ENCODE peak calls at places on chromosomes 11 and 22, in six cellular contexts. One of them, this sample, is unnamed.
A peak's percentile ranks its signal among the peaks of the same experiment; 100 is the strongest.

GRCh38 chr11:10892250-10892649 is 34.4 kb upstream of the ZBED5 start:
- DNase-seq in stimulated activated CD4-positive, alpha-beta T cell treated with anti-CD3 and anti-CD28 coated beads, Interleukin-1b, Interleukin-23, amount 100 ng/mL, for 48 hours: no peak
- DNase-seq in NCI-H460: no peak
- DNase-seq in CD4-positive, alpha-beta memory T cell: no peak
- DNase-seq in GM10248: no peak
- DNase-seq in lower leg skin: no peak
- DNase-seq in this sample: no peak

GRCh38 chr11:63609536-63609935 is 4.7 kb downstream of the PLAAT3 start:
- DNase-seq in GM10248: no peak
- DNase-seq in CD4-positive, alpha-beta memory T cell: no peak
- DNase-seq in NCI-H460: no peak
- DNase-seq in stimulated activated CD4-positive, alpha-beta T cell treated with anti-CD3 and anti-CD28 coated beads, Interleukin-1b, Interleukin-23, amount 100 ng/mL, for 48 hours: no peak
- DNase-seq in lower leg skin: no peak
- DNase-seq in this sample: no peak

GRCh38 chr11:61384271-61385242 is 7.8 kb upstream of the TMEM216 start:
- DNase-seq in NCI-H460: no peak
- DNase-seq in stimulated activated CD4-positive, alpha-beta T cell treated with anti-CD3 and anti-CD28 coated beads, Interleukin-1b, Interleukin-23, amount 100 ng/mL, for 48 hours: no peak
- DNase-seq in GM10248: no peak
- DNase-seq in lower leg skin: no peak
- DNase-seq in CD4-positive, alpha-beta memory T cell: no peak
- DNase-seq in this sample: no peak

GRCh38 chr11:94876645-94877445 is 96.5 kb downstream of the CWC15 start:
- DNase-seq in CD4-positive, alpha-beta memory T cell: no peak
- DNase-seq in GM10248: peak; percentile 79
- DNase-seq in stimulated activated CD4-positive, alpha-beta T cell treated with anti-CD3 and anti-CD28 coated beads, Interleukin-1b, Interleukin-23, amount 100 ng/mL, for 48 hours: peak; percentile 79
- DNase-seq in lower leg skin: peak; percentile 69
- DNase-seq in NCI-H460: peak; percentile 60
- DNase-seq in this sample: peak; percentile 72

GRCh38 chr11:27367881-27368280 is 4.9 kb upstream of the CCDC34 start:
- DNase-seq in stimulated activated CD4-positive, alpha-beta T cell treated with anti-CD3 and anti-CD28 coated beads, Interleukin-1b, Interleukin-23, amount 100 ng/mL, for 48 hours: no peak
- DNase-seq in CD4-positive, alpha-beta memory T cell: no peak
- DNase-seq in lower leg skin: no peak
- DNase-seq in NCI-H460: no peak
- DNase-seq in GM10248: no peak
- DNase-seq in this sample: no peak

GRCh38 chr11:123526027-123526805 is 96.1 kb downstream of the GRAMD1B start:
- DNase-seq in stimulated activated CD4-positive, alpha-beta T cell treated with anti-CD3 and anti-CD28 coated beads, Interleukin-1b, Interleukin-23, amount 100 ng/mL, for 48 hours: no peak
- DNase-seq in NCI-H460: no peak
- DNase-seq in CD4-positive, alpha-beta memory T cell: no peak
- DNase-seq in lower leg skin: no peak
- DNase-seq in GM10248: no peak
- DNase-seq in this sample: no peak

GRCh38 chr11:110130642-110131238 is 37.5 kb downstream of the ZC3H12C start:
- DNase-seq in lower leg skin: no peak
- DNase-seq in CD4-positive, alpha-beta memory T cell: no peak
- DNase-seq in stimulated activated CD4-positive, alpha-beta T cell treated with anti-CD3 and anti-CD28 coated beads, Interleukin-1b, Interleukin-23, amount 100 ng/mL, for 48 hours: no peak
- DNase-seq in GM10248: no peak
- DNase-seq in NCI-H460: no peak
- DNase-seq in this sample: no peak

GRCh38 chr11:91822805-91823204 is 401.8 kb upstream of the FAT3 start:
- DNase-seq in NCI-H460: no peak
- DNase-seq in CD4-positive, alpha-beta memory T cell: no peak
- DNase-seq in GM10248: no peak
- DNase-seq in lower leg skin: no peak
- DNase-seq in stimulated activated CD4-positive, alpha-beta T cell treated with anti-CD3 and anti-CD28 coated beads, Interleukin-1b, Interleukin-23, amount 100 ng/mL, for 48 hours: no peak
- DNase-seq in this sample: no peak

GRCh38 chr11:111531156-111531555 is 9.4 kb upstream of the LAYN start:
- DNase-seq in GM10248: no peak
- DNase-seq in NCI-H460: no peak
- DNase-seq in lower leg skin: no peak
- DNase-seq in stimulated activated CD4-positive, alpha-beta T cell treated with anti-CD3 and anti-CD28 coated beads, Interleukin-1b, Interleukin-23, amount 100 ng/mL, for 48 hours: no peak
- DNase-seq in CD4-positive, alpha-beta memory T cell: no peak
- DNase-seq in this sample: no peak

GRCh38 chr11:117185739-117186430 is 7.3 kb downstream of the SIDT2 start:
- DNase-seq in lower leg skin: no peak
- DNase-seq in NCI-H460: no peak
- DNase-seq in stimulated activated CD4-positive, alpha-beta T cell treated with anti-CD3 and anti-CD28 coated beads, Interleukin-1b, Interleukin-23, amount 100 ng/mL, for 48 hours: no peak
- DNase-seq in GM10248: peak; percentile 65
- DNase-seq in CD4-positive, alpha-beta memory T cell: no peak
- DNase-seq in this sample: no peak

GRCh38 chr11:66221012-66221411 is 47.4 kb upstream of the RAB1B start:
- DNase-seq in lower leg skin: no peak
- DNase-seq in GM10248: no peak
- DNase-seq in CD4-positive, alpha-beta memory T cell: no peak
- DNase-seq in NCI-H460: no peak
- DNase-seq in stimulated activated CD4-positive, alpha-beta T cell treated with anti-CD3 and anti-CD28 coated beads, Interleukin-1b, Interleukin-23, amount 100 ng/mL, for 48 hours: no peak
- DNase-seq in this sample: no peak

GRCh38 chr22:20761536-20761935 is 12.4 kb upstream of the SERPIND1 start:
- DNase-seq in NCI-H460: no peak
- DNase-seq in stimulated activated CD4-positive, alpha-beta T cell treated with anti-CD3 and anti-CD28 coated beads, Interleukin-1b, Interleukin-23, amount 100 ng/mL, for 48 hours: no peak
- DNase-seq in GM10248: no peak
- DNase-seq in lower leg skin: no peak
- DNase-seq in CD4-positive, alpha-beta memory T cell: no peak
- DNase-seq in this sample: no peak

This sample was measured in HCT116.